ENCODE peak calls at places on chromosomes 2 and 18, in eight cellular contexts. N is HCT116, M is GM23248, U is neural progenitor cell, E is GM23338, L is SK-N-SH, V is MM.1S, W is hepatocyte. A is an unnamed sample.
A peak's percentile ranks its signal among the peaks of the same experiment; 100 is the strongest.

GRCh38 chr2:44130441-44130840 is 38.2 kb upstream of the PPM1B start:
- DNase-seq in V (peak; percentile 25), U (no peak), N (no peak), M (peak; percentile 72), W (no peak), L (no peak), E (no peak), A (no peak)

GRCh38 chr18:67864677-67865340 is 348.3 kb upstream of the DSEL start:
- DNase-seq in N (no peak), L (no peak), E (no peak), W (no peak), V (no peak), M (peak; percentile 94), U (peak; percentile 5), A (peak; percentile 60)

GRCh38 chr18:10417679-10418078 is 36.8 kb upstream of the APCDD1 start:
- DNase-seq in E (no peak), M (no peak), U (no peak), N (no peak), V (no peak), L (no peak), W (no peak), A (no peak)

GRCh38 chr18:5527603-5528002 is 16.2 kb downstream of the EPB41L3 start:
- DNase-seq in U (no peak), M (peak; percentile 91), N (no peak), W (peak; percentile 23), E (no peak), V (no peak), L (no peak), A (no peak)

GRCh38 chr2:181682795-181683517 is 2.6 kb upstream of the NEUROD1 start:
- DNase-seq in N (no peak), W (no peak), M (peak; percentile 7), V (no peak), U (peak; percentile 32), E (peak; percentile 34), L (no peak), A (no peak)

GRCh38 chr18:63395503-63395902 is 26.8 kb downstream of the VPS4B start:
- DNase-seq in E (no peak), W (no peak), V (no peak), N (no peak), L (no peak), U (no peak), M (no peak), A (no peak)

GRCh38 chr2:177756346-177756745 is 316.2 kb downstream of the PDE11A start:
- DNase-seq in W (no peak), U (no peak), N (no peak), L (no peak), V (no peak), E (no peak), M (no peak), A (no peak)

GRCh38 chr2:126776255-126776654 is 120.3 kb downstream of the GYPC start:
- DNase-seq in L (no peak), N (no peak), M (no peak), E (no peak), W (no peak), V (no peak), U (peak; percentile 9), A (no peak)

GRCh38 chr2:134170269-134170668 is 83.6 kb upstream of the MGAT5 start:
- DNase-seq in M (peak; percentile 29), V (no peak), L (no peak), W (no peak), N (no peak), U (no peak), E (no peak), A (no peak)

GRCh38 chr18:32909798-32910561 is 137.2 kb upstream of the KLHL14 start:
- DNase-seq in N (no peak), V (no peak), E (no peak), U (peak; percentile 28), L (no peak), W (no peak), M (no peak), A (no peak)

GRCh38 chr2:160367887-160368286 is 125.7 kb downstream of the RBMS1 start:
- DNase-seq in M (peak; percentile 92), V (peak; percentile 69), W (peak; percentile 22), L (no peak), N (no peak), E (peak; percentile 25), U (no peak), A (peak; percentile 40)

GRCh38 chr2:235659767-235660322 is 166.0 kb downstream of the AGAP1 start:
- DNase-seq in W (peak; percentile 21), M (peak; percentile 95), L (no peak), N (no peak), U (no peak), E (no peak), V (no peak), A (peak; percentile 42)

GRCh38 chr2:148508878-148509702 is 135.5 kb upstream of the EPC2 start:
- DNase-seq in V (peak; percentile 88), M (peak; percentile 94), N (peak; percentile 74), W (peak; percentile 90), L (peak; percentile 77), E (peak; percentile 97), U (peak; percentile 88), A (peak; percentile 90)

DNA sequence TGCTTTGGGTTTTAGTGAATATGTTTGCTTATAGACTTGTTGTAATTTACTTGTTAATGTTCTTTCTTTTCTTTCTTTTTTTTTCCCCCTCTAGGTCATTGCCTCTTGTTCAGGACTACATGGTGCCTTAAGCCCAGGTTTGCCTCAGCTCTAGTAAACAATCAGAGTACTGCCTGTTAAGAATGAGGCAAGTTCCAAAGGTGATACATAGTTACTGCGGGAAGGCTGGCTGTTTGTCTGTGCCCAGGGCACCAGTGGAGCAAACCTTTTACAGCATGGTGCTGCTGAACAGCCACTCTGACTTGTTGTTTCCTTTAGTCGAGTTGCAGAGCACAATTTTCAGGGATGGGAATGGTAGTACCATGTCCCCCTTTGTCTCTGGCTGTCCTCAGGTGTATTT is 517.2 kb downstream of the NYAP2 start:
- DNase-seq in L (no peak), U (no peak), W (no peak), M (no peak), E (no peak), V (no peak), N (no peak), A (no peak)
- H3K4me1 ChIP-seq in L (no peaks in the 10 kb centered on the region), U (no peaks in the 10 kb centered on the region), W (no peaks in the 10 kb centered on the region), M (no peaks in the 10 kb centered on the region), E (no peaks in the 10 kb centered on the region), V (no peaks in the 10 kb centered on the region), N (no peaks in the 10 kb centered on the region), A (no peaks in the 10 kb centered on the region)

GRCh38 chr2:172943563-172943962 is 132.1 kb upstream of the MAP3K20 start:
- DNase-seq in V (peak; percentile 21), U (no peak), M (no peak), W (no peak), L (no peak), N (no peak), E (no peak), A (no peak)
- H3K4me2 ChIP-seq in V (no peak overlapping the region), U (no peak overlapping the region), M (no peak overlapping the region), W (no peak overlapping the region), L (no peak overlapping the region), N (no peak overlapping the region), E (no peak overlapping the region), A (no peak overlapping the region)

GRCh38 chr2:231648579-231649174 is 56.0 kb downstream of the TEX44 start:
- DNase-seq in E (peak; percentile 82), N (peak; percentile 78), U (peak; percentile 69), M (peak; percentile 76), L (peak; percentile 85), V (peak; percentile 52), W (peak; percentile 84), A (peak; percentile 80)
- TF ChIP-seq EZH2phosphoT487 in E (no peak), N (no peak), U (no peak), M (no peak), L (no peak), V (no peak), W (no peak), A (no peak)

DNA sequence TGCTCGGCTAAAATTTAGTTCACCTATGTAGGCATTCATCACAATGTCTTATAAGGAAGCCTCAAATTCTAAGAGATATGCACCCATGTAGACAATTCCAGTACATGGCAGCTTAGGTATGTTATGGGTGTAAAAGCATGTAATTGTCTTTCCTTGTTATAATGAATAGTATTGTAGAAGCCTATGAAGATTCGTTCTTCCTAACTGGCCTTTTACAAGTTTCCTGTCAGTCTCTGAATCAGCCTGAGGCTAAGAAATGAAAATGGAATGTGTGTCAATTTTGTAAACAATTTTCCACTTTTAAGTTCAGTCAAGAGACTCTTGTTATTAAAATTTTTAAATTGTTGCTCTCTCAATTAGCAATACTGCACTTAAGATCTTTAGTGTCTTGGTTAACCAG is 189.9 kb upstream of the GALNT5 start:
- DNase-seq in U (no peak), E (no peak), N (no peak), M (no peak), V (no peak), L (no peak), W (no peak), A (peak; percentile 27)
- H3K4me1 ChIP-seq in U (no peaks in the 10 kb centered on the region), E (no peaks in the 10 kb centered on the region), N (no peaks in the 10 kb centered on the region), M (no peaks in the 10 kb centered on the region), V (peaks cover 16% of the 10 kb centered on the region), L (no peaks in the 10 kb centered on the region), W (no peaks in the 10 kb centered on the region), A (no peaks in the 10 kb centered on the region)

GRCh38 chr2:80258321-80258720 is 46.2 kb downstream of the LRRTM1 start:
- DNase-seq in N (no peak), M (no peak), E (no peak), W (no peak), U (no peak), V (no peak), L (peak; percentile 1), A (no peak)

GRCh38 chr2:80259292-80259691 is 45.3 kb downstream of the LRRTM1 start:
- DNase-seq in N (no peak), E (no peak), L (no peak), W (no peak), M (no peak), U (no peak), V (no peak), A (no peak)

GRCh38 chr2:80258793-80259192 is 45.8 kb downstream of the LRRTM1 start:
- DNase-seq in W (no peak), L (no peak), E (no peak), M (no peak), N (no peak), V (no peak), U (no peak), A (no peak)

GRCh38 chr2:80252294-80252986 is 52.1 kb downstream of the LRRTM1 start:
- DNase-seq in U (no peak), N (no peak), V (no peak), E (no peak), M (no peak), L (no peak), W (no peak), A (no peak)

DNA sequence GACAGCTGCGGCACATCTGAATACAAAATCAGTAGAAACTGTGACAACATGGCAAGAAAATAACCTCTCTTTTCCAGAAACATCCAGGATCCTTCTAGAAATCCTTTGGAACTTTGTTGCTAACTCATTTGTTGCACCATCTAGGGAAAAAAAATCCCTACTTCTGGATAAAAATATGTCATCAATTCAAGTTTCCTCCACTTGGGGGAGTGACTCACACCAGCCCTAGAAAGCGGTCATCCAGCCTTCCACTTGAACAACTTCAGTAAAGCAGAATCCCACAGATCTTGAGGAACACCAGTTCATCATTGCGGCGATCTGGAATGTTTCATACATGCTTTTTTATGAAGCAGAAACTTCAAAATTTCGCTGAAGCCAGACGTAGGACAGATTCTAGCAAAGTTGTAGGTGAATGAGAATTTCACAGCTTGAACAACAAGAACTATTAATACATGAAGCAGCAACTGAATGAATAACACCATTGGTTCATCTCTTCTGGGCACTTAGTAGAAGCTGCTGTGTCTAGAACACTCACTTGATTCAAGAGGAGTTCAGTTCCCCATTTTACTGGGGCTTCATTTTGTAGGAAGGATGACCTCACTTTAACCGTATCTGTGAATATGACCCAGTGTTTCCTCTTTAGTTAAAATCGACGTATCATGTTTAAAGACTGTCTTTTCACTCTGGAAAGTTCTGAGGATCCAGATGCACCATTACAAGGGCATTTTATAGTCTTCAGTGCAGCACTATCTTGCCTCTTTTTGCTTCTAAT is 48.0 kb downstream of the LRRTM1 start:
- DNase-seq in V (no peak), U (peak; percentile 55), M (peak; percentile 56), W (peak; percentile 61), N (no peak), E (peak; percentile 76), L (peak; percentile 11), A (peak; percentile 27)
- H3K4me2 ChIP-seq in V (no peak overlapping the region), U (no peak overlapping the region), M (no peak overlapping the region), W (no peak overlapping the region), N (no peak overlapping the region), E (no peak overlapping the region), L (no peak overlapping the region), A (no peak overlapping the region)

A was measured in PC-3.